ENCODE peak calls at places on chromosome 17, in four cellular contexts. P is ascending aorta, X is GM20000, B is glutamatergic neuron. I is an unnamed sample.

GRCh38 chr17:77319211-77320031 is 178.7 kb downstream of the SEC14L1 start:
- DNase-seq in X (peak), P (peak), B (peak), I (peak)

GRCh38 chr17:1764274-1764673 is 2.4 kb downstream of the SERPINF1 start:
- DNase-seq in B (peak), X (no peak), P (peak), I (no peak)

GRCh38 chr17:76014100-76014924 is 12.8 kb downstream of the EVPL start:
- DNase-seq in P (peak), B (peak), X (peak), I (no peak)

GRCh38 chr17:75130632-75131277 is 787 bp downstream of the NT5C start:
- DNase-seq in P (no peak), X (peak), B (peak), I (no peak)

GRCh38 chr17:76268015-76268749 is 3.0 kb downstream of the UBALD2 start:
- DNase-seq in X (peak), B (peak), P (peak), I (no peak)

GRCh38 chr17:45783593-45784292 is 377 bp upstream of the CRHR1 start:
- DNase-seq in X (peak), P (no peak), B (peak), I (no peak)

GRCh38 chr17:6800422-6801027 is 24.5 kb downstream of the FBXO39 start:
- DNase-seq in B (no peak), P (no peak), X (no peak), I (no peak)

GRCh38 chr17:40303009-40303657 is 5.8 kb upstream of the RARA start:
- DNase-seq in P (peak), B (no peak), X (peak), I (no peak)

GRCh38 chr17:73197141-73197540 is 4.3 kb downstream of the COG1 start:
- DNase-seq in X (no peak), P (no peak), B (no peak), I (no peak)
- TF ChIP-seq CTCF in X (no peak), P (no peak), B (no peak), I (no peak)

GRCh38 chr17:64016248-64016784 is 4.1 kb downstream of the ICAM2 start:
- DNase-seq in P (peak), B (no peak), X (no peak), I (no peak)
- TF ChIP-seq CTCF in P (no peak), B (no peak), X (no peak), I (no peak)

DNA sequence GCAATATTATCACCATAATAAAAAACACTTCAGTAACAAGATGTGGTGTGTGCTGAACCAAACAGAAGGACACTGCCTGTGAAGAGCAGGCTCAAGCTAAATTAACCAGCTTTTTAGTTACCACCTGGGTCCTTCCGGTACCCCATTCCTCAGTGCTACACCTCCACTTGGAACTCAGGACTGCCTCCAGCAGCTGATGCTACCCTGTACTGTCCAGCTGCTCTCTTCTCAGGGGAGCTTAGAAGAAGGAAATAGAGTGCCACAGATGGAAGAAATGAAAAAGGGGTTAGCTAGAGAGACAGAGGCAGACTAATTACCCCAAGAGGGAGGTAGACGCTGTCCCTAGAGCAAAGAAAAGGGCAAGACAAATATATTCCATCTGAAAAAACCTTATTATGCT is 5.7 kb downstream of the MED13 start:
- DNase-seq in B (peak), P (no peak), X (no peak), I (no peak)
- TF ChIP-seq CTCF in B (no peak), P (no peak), X (no peak), I (no peak)

GRCh38 chr17:44309472-44309871 is 1.1 kb downstream of the RUNDC3A start:
- DNase-seq in X (no peak), P (no peak), B (no peak), I (no peak)
- TF ChIP-seq CTCF in X (no peak), P (no peak), B (no peak), I (no peak)

DNA sequence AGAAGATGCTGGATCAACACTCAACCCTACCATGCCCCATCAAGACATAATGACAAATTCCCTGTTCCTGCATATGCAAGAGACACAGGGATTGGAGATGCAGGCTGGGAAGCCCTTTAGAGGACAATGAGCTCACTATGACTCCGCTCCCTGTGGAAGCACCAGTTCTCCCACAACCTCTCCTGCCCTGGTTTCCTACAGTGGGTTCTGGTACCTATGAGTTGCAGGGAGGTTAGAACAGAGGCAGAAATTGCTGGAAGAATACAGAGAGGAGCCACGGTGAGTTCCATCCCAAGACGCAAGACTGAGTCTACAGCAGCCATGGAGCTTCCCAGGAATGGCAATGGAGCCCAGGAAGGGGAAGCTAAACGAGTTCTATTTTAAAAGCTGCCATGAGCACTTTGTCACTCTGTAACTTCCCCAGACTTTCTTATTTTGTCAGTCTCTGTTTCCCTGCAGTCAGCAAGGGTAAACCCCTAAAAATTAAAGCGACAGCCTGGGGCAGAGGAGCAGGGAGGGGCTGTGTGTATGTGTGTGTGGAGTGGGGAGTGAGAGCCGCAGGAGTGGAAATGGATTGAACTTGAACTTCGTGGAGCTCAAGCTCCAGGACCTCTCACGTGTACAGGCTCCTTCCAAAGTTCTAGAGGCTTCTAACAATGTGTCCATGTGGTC is 42.3 kb upstream of the PIK3R6 start:
- DNase-seq in X (no peak), P (peak), B (no peak), I (no peak)
- TF ChIP-seq CTCF in X (no peak), P (no peak), B (no peak), I (no peak)

DNA sequence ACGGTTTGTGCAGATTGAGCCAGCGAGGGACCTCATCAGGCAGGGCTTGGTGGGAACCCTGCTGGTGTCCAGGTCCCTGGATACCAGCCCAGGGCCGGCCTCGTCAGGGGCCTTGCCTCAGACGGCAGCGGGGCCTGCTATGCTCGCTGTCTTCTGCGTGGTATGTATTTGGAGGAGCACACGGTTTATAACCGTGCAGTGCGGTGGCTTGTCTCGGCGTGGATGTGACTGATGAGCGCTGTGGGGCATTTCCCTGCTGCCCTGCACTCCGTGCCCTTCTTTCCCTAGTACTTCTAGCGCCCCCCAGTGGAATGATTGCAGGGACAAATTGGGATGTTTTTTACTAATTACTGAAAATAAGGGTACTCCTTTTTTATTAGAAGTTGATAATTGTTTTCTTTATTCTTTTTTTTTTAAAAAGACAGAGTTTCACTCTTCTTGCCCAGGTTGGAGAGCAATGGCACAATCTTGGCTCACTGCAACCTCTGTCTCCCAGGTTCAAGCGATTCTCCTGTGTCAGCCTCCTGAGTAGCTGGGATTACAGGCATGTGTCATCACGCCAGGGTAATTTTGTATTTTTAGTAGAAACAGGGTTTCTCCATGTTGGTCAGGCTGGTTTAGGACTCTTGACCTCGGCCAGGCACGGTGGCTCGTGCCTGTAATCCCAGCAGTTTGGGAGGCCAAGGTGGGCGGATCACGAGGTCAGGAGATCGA is 15.3 kb downstream of the TBCD start:
- DNase-seq in X (peak), B (peak), P (no peak), I (peak)
- TF ChIP-seq CTCF in X (peak), B (peak), P (peak), I (no peak)

DNA sequence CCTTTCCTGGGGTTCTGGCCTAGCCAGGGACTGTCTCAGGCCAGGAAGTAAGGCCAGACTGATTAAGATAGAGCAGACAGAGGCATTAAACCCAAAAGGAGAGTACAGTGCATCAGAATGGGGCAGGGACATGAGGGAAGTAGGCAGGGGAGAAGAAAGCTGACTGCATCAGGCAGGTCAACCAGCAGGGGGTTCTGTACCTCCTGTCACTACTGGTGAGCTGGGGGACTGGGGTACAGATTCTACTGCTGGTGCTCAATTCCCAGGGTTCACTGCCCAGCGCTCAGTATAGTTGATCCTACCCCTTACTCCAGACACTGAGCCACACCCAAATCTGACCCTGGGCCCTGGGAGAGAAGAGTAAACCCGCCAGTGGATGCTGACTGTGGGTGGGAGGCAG is 12.9 kb upstream of the MTMR4 start:
- DNase-seq in P (no peak), B (no peak), X (no peak), I (no peak)
- TF ChIP-seq CTCF in P (no peak), B (peak), X (no peak), I (no peak)

DNA sequence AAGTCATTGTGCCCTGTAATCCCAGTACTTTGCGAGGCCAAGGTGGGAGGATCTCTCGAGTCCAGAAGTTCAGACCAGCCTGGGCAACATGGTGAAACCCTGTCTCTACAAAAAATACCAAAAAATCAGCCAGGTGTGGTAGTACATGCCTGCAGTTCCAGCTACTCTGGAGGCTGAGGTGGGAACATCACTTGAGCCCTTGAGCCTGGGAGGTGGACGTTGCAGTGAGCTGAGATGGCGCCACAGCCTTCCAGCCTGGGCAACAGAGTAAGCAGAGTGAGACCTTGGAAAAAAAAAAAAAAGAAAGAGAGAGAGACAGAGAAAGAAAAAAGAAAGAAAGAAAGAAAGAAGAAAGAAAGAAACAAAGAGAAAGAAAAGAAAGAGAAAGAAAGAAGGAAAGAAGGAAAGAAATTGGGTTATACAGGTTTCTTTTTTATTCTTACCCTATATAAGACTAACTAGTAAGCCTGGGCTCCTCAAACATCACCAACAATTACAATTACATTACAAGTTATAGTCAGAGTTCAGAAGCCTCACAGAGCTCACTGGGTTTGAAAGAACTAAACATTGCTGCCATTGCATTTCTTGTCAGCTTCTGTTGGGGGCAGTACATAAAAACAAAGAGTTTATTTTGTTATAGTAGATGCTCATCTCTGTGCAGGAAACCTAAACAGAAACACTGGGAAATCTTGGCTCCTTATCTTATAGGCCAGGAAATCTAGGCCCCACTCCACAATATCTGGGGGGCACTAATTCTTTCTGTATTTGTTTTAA is 6.7 kb upstream of the ABCA9 start:
- DNase-seq in X (no peak), B (no peak), P (no peak), I (no peak)
- TF ChIP-seq CTCF in X (no peak), B (no peak), P (no peak), I (no peak)